ENCODE peak calls at places on chromosome 19, in six cellular contexts. B is IMR-90, M is neuronal stem cell, P is mesenchymal stem cell, Y is H1, O is H9. R is an unnamed sample.

GRCh38 chr19:30566681-30567420 is 194.7 kb downstream of the ZNF536 start:
- DNase-seq in O (no peak), B (no peak), P (no peak), Y (no peak), M (no peak), R (no peak)

GRCh38 chr19:48752511-48753365 is at the start of gene FUT1:
- DNase-seq in O (peak), M (no peak), Y (peak), B (no peak), P (peak), R (peak)

GRCh38 chr19:41327499-41328156 is 17.7 kb downstream of the CCDC97 start:
- DNase-seq in P (no peak), O (peak), B (peak), Y (no peak), M (no peak), R (no peak)

GRCh38 chr19:35268546-35269424 is at the start of gene USF2:
- DNase-seq in Y (no peak), M (peak), B (peak), O (peak), P (peak), R (peak)

GRCh38 chr19:14460935-14461334 is 14.2 kb downstream of the PTGER1 start:
- DNase-seq in O (no peak), P (no peak), M (no peak), Y (no peak), B (no peak), R (no peak)

GRCh38 chr19:41225238-41226052 is 6.4 kb downstream of the AXL start:
- DNase-seq in Y (peak), B (peak), P (peak), O (peak), M (no peak), R (peak)

GRCh38 chr19:18230941-18231734 is 4.9 kb upstream of the PDE4C start:
- DNase-seq in O (no peak), B (no peak), M (no peak), P (peak), Y (no peak), R (no peak)

GRCh38 chr19:38496603-38497487 is 63.4 kb downstream of the RYR1 start:
- DNase-seq in Y (no peak), O (no peak), P (no peak), M (no peak), B (no peak), R (no peak)

GRCh38 chr19:5191091-5191490 is 149.5 kb downstream of the PTPRS start:
- DNase-seq in Y (no peak), B (no peak), O (no peak), P (peak), M (no peak), R (peak)

GRCh38 chr19:12867120-12868099 is 13.8 kb downstream of the DNASE2 start:
- DNase-seq in O (peak), P (peak), M (peak), B (peak), Y (peak), R (peak)

GRCh38 chr19:46404039-46404883 is 9.1 kb downstream of the CCDC8 start:
- DNase-seq in P (peak), M (no peak), O (peak), Y (no peak), B (peak), R (peak)

GRCh38 chr19:35029737-35030256 is 473 bp upstream of the SCN1B start:
- DNase-seq in O (peak), M (no peak), B (no peak), Y (no peak), P (peak), R (no peak)

GRCh38 chr19:34487651-34488051 is 6.1 kb downstream of the WTIP start:
- DNase-seq in Y (no peak), O (no peak), P (no peak), B (no peak), M (no peak), R (no peak)

GRCh38 chr19:46487178-46487801 is 8.4 kb downstream of the PNMA8B start:
- DNase-seq in B (no peak), Y (no peak), M (no peak), O (no peak), P (no peak), R (no peak)

GRCh38 chr19:17794731-17795494 is at the start of gene B3GNT3:
- DNase-seq in M (no peak), P (no peak), Y (no peak), B (no peak), O (peak), R (peak)

GRCh38 chr19:45767881-45768643 is 990 bp downstream of the SIX5 start:
- DNase-seq in Y (no peak), M (peak), O (peak), B (peak), P (peak), R (peak)

GRCh38 chr19:17902701-17903100 is 30.1 kb upstream of the CCDC124 start:
- DNase-seq in B (peak), O (no peak), M (no peak), Y (no peak), P (peak), R (no peak)

GRCh38 chr19:2549701-2550191 is 73.8 kb downstream of the GADD45B start:
- DNase-seq in M (no peak), Y (no peak), B (peak), P (peak), O (no peak), R (no peak)

GRCh38 chr19:21233691-21234090 is 91.9 kb downstream of the ZNF431 start:
- DNase-seq in M (no peak), O (no peak), B (no peak), P (no peak), Y (no peak), R (no peak)

GRCh38 chr19:48006762-48007161 is 12.3 kb downstream of the ELSPBP1 start:
- DNase-seq in Y (peak), B (no peak), M (no peak), P (no peak), O (peak), R (peak)

GRCh38 chr19:40908981-40909380 is 26.9 kb upstream of the CYP2A7 start:
- DNase-seq in O (no peak), P (no peak), M (no peak), Y (no peak), B (no peak), R (no peak)

GRCh38 chr19:10205636-10206035 is 10.9 kb upstream of the DNMT1 start:
- DNase-seq in M (no peak), O (no peak), P (no peak), Y (no peak), B (no peak), R (no peak)

GRCh38 chr19:28350037-28350436 is 862.9 kb downstream of the UQCRFS1 start:
- DNase-seq in P (no peak), B (no peak), Y (no peak), M (no peak), O (no peak), R (no peak)

DNA sequence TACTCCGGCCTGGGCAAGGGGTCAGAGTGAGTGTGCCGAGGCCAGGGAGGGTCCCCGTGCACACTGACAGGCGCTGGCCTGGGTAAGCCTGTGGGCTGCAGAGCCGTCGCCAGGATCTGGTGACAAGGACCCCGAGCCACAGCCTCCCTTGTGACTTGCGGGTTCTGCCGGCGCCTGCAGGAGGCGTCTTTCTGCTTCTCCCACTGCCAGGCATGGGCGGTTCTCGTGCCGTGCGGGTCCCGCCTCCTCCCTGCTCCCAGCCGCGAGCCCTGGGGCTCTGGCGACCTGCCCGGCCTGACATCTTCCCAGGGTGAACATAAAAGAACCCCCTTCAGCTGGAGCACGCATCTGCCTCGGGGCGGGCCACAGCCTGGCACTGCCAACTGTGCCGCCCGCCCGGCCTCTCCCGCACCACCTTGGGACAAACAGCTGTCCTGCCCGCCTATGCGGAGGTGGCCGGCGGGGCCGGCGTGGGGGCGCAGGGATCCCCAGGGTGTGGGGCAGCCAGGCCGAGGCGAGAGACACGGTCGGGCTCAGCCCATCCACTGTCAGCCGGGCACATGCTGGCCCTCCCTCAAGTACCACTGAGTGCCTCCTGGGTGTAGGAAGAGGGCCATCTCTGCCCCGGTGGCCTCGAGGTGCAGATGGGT is 1.5 kb upstream of the HCN2 start:
- DNase-seq in M (peak), Y (peak), P (peak), B (peak), O (peak), R (peak)
- H2BK15ac ChIP-seq in M (no peak), Y (no peak), P (no peak), B (no peak), O (no peak), R (no peak)

GRCh38 chr19:1183543-1184172 is 9.6 kb upstream of the SBNO2 start:
- DNase-seq in B (peak), O (peak), P (peak), Y (no peak), M (no peak), R (peak)
- H2BK5ac ChIP-seq in B (no peak), O (no peak), P (no peak), Y (no peak), M (peak), R (no peak)

GRCh38 chr19:7841751-7842660 is 12.0 kb downstream of the EVI5L start:
- DNase-seq in B (no peak), M (no peak), O (no peak), Y (no peak), P (no peak), R (no peak)
- H3K23ac ChIP-seq in B (no peak), M (peak), O (no peak), Y (no peak), P (no peak), R (no peak)

DNA sequence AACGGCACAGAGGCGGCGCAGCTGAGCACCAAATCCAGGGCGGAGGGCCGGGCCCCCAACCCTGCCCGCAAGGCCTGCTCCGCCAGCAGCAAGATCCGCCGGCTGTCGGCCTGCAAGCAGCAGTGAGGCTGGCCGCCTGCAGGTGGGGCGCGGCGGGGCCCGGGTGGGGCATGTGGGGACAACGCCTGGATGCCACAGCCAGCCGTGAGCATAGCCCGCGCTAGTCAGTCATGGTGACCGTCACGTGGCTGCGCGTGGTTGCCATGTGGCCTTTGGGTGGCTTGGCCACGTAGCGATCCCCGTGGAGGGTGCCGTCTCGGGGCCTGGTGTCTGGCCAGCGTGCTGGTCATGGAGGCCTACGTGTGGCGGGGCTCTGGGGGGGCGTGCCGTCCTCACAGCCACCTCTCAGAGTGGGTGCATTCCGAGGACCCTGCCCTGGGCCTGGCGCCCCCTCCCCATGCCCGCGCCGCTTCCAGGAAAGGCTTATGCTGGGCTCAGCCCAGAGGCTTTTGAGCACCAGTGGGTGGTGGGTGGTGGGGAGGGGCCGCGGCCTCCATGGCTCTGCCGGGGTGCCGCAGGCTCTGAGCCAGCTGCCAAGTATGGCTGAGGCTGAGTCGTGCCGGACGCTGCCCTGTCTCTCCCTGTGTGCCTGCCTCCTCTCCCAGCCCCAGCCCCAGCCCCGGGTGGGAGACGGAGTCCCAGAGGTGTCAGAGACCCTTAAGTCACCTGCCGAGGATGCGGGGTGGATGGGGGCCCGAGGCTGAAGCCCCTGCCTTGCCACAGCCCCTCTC is 11.1 kb downstream of the CBARP start:
- DNase-seq in P (no peak), M (no peak), B (no peak), O (no peak), Y (no peak), R (no peak)
- H2BK15ac ChIP-seq in P (no peak), M (no peak), B (no peak), O (no peak), Y (no peak), R (no peak)

GRCh38 chr19:3970808-3971598 is at the start of gene DAPK3:
- DNase-seq in Y (peak), M (peak), O (peak), B (peak), P (peak), R (peak)

GRCh38 chr19:3966051-3967017 is 4.6 kb downstream of the DAPK3 start:
- DNase-seq in M (no peak), B (no peak), O (no peak), Y (no peak), P (no peak), R (no peak)

GRCh38 chr19:3969435-3970312 is 1.2 kb downstream of the DAPK3 start:
- DNase-seq in P (peak), B (peak), Y (no peak), O (peak), M (peak), R (peak)

GRCh38 chr19:3970313-3970807 is 539 bp downstream of the DAPK3 start:
- DNase-seq in M (no peak), Y (no peak), B (no peak), O (no peak), P (no peak), R (no peak)

GRCh38 chr19:3968556-3969434 is 2.1 kb downstream of the DAPK3 start:
- DNase-seq in Y (peak), M (peak), B (peak), P (peak), O (peak), R (peak)
- H2BK5ac ChIP-seq in Y (peak), M (peak), B (peak), P (peak), O (no peak), R (no peak)

DNA sequence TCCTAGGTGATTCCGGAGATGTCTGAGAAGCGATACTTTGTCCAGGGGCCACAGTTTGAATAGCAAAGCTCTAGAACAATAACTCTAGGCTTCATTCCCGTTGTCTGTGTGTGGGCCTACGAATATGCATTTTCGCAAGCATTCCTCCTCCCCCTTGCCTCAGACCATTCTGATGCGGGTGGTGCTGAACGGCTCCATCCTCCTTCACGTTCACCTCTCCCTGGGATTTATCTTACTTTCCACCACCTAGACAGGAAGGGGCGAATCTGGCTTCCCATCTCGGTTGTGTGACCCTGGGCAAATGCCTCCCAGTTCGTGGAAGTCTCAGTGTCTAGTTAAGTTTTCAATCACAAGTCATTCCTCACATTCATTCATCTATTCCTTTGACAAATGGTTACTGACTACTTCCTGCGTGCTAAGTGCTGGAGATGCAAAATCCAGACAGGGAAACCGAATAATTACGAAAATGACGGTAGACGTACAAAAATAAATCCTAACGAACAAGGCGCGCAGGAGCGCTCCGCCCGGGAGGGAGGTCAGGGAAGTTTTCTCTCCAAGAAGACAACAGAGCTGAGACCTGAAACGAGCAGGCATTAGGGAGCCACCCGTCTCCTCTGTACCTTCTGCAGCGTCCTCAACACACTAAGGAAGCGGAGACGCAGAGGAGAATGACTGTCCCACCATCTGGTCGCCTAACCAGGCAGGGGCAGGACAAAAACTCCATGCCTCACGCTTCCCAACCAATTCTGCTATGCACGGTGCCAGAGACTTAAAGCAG is 1.3 kb upstream of the CNOT3 start:
- DNase-seq in O (no peak), Y (no peak), B (peak), M (no peak), P (no peak), R (peak)
- H3K23ac ChIP-seq in O (no peak), Y (no peak), B (peak), M (peak), P (no peak), R (no peak)

R was measured in mesendoderm.